ENCODE peak calls at places on chromosomes 7 and 10, in nine cellular contexts. S is MCF 10A; E is cardiac fibroblast; H is NB4; P is tibial artery; L is transverse colon; R is CD4-positive, alpha-beta T cell; W is T-helper 9 cell; D is sciatic nerve. Q is an unnamed sample.

GRCh38 chr10:74079914-74080590 is 70.6 kb downstream of the AP3M1 start:
- DNase-seq in S (peak; percentile 38), E (peak; percentile 63), H (peak; percentile 37), P (no peak), L (no peak), R (no peak), W (no peak), D (no peak), Q (no peak)

GRCh38 chr7:258476-259190 is 31.3 kb upstream of the FOXL3 start:
- DNase-seq in S (no peak), E (no peak), H (no peak), P (no peak), L (no peak), R (no peak), W (no peak), D (no peak), Q (no peak)

GRCh38 chr7:92631067-92631829 is 41.1 kb upstream of the FAM133B start:
- DNase-seq in S (no peak), E (no peak), H (peak; percentile 17), P (no peak), L (no peak), R (no peak), W (no peak), D (no peak), Q (no peak)

GRCh38 chr7:104524836-104525235 is 196.4 kb downstream of the LHFPL3 start:
- DNase-seq in S (no peak), E (no peak), H (no peak), P (no peak), L (no peak), R (no peak), W (no peak), D (no peak), Q (no peak)

GRCh38 chr7:142535123-142535779 is 214.0 kb upstream of the PRSS1 start:
- DNase-seq in S (peak; percentile 93), E (peak; percentile 90), H (peak; percentile 86), P (no peak), L (peak; percentile 65), R (peak; percentile 59), W (peak; percentile 52), D (no peak), Q (peak; percentile 53)

GRCh38 chr7:25069900-25070443 is 55.1 kb downstream of the CYCS start:
- DNase-seq in S (peak; percentile 70), E (peak; percentile 90), H (peak; percentile 89), P (peak; percentile 62), L (peak; percentile 39), R (peak; percentile 11), W (peak; percentile 11), D (peak; percentile 60), Q (peak; percentile 26)

GRCh38 chr10:16891375-16892313 is 74.4 kb upstream of the RSU1 start:
- DNase-seq in S (peak; percentile 59), E (peak; percentile 84), H (peak; percentile 65), P (peak; percentile 79), L (peak; percentile 47), R (peak; percentile 9), W (peak; percentile 6), D (no peak), Q (no peak)

GRCh38 chr10:132363921-132364593 is 32.1 kb downstream of the LRRC27 start:
- DNase-seq in S (no peak), E (peak; percentile 31), H (peak; percentile 57), P (peak; percentile 31), L (no peak), R (no peak), W (no peak), D (no peak), Q (no peak)

GRCh38 chr10:6659451-6659850 is 79.4 kb upstream of the PRKCQ start:
- DNase-seq in S (no peak), E (no peak), H (no peak), P (no peak), L (no peak), R (no peak), W (no peak), D (no peak), Q (no peak)

GRCh38 chr10:70227548-70228320 is 5.5 kb downstream of the PPA1 start:
- DNase-seq in S (peak; percentile 16), E (peak; percentile 34), H (no peak), P (no peak), L (peak; percentile 80), R (no peak), W (no peak), D (no peak), Q (no peak)

GRCh38 chr7:110058401-110058800 is 1032.5 kb upstream of the LRRN3 start:
- DNase-seq in S (no peak), E (no peak), H (no peak), P (no peak), L (no peak), R (no peak), W (no peak), D (no peak), Q (no peak)

GRCh38 chr7:158561659-158562058 is 26.0 kb downstream of the PTPRN2 start:
- DNase-seq in S (no peak), E (no peak), H (no peak), P (no peak), L (no peak), R (no peak), W (no peak), D (no peak), Q (no peak)

GRCh38 chr10:123904834-123905409 is 13.3 kb upstream of the CPXM2 start:
- DNase-seq in S (no peak), E (no peak), H (no peak), P (no peak), L (no peak), R (no peak), W (no peak), D (no peak), Q (no peak)

GRCh38 chr7:28180364-28181147 is at the start of gene JAZF1:
- DNase-seq in S (peak; percentile 39), E (peak; percentile 39), H (peak; percentile 81), P (peak; percentile 83), L (peak; percentile 38), R (peak; percentile 47), W (peak; percentile 44), D (peak; percentile 79), Q (peak; percentile 44)

GRCh38 chr10:110400173-110400947 is 95.6 kb upstream of the SMNDC1 start:
- DNase-seq in S (peak; percentile 32), E (peak; percentile 65), H (no peak), P (no peak), L (no peak), R (no peak), W (no peak), D (no peak), Q (no peak)

GRCh38 chr10:63343476-63343875 is 122.3 kb downstream of the JMJD1C start:
- DNase-seq in S (no peak), E (no peak), H (no peak), P (no peak), L (no peak), R (no peak), W (no peak), D (no peak), Q (no peak)

Q was measured in T-cell.